ENCODE peak calls at places on chromosome 21, in ten cellular contexts. One of them, this sample, is unnamed.

GRCh38 chr21:28538987-28539622 is 453.6 kb downstream of the LTN1 start:
- DNase-seq in fibroblast of lung: peak
- DNase-seq in B cell: no peak
- DNase-seq in MM.1S: no peak
- DNase-seq in cardiac fibroblast: peak
- DNase-seq in neural crest cell: no peak
- DNase-seq in glutamatergic neuron: no peak
- DNase-seq in Peyer's patch: no peak
- DNase-seq in fibroblast of the aortic adventitia: peak
- DNase-seq in sigmoid colon: no peak
- DNase-seq in this sample: no peak

GRCh38 chr21:27570306-27570868 is 603.5 kb upstream of the ADAMTS5 start:
- DNase-seq in cardiac fibroblast: peak
- DNase-seq in neural crest cell: no peak
- DNase-seq in glutamatergic neuron: no peak
- DNase-seq in sigmoid colon: peak
- DNase-seq in fibroblast of the aortic adventitia: peak
- DNase-seq in fibroblast of lung: peak
- DNase-seq in B cell: no peak
- DNase-seq in Peyer's patch: no peak
- DNase-seq in MM.1S: no peak
- DNase-seq in this sample: no peak

GRCh38 chr21:46627726-46628125 is 7.7 kb upstream of the PRMT2 start:
- DNase-seq in cardiac fibroblast: no peak
- DNase-seq in fibroblast of the aortic adventitia: no peak
- DNase-seq in MM.1S: no peak
- DNase-seq in glutamatergic neuron: no peak
- DNase-seq in neural crest cell: no peak
- DNase-seq in sigmoid colon: no peak
- DNase-seq in B cell: no peak
- DNase-seq in fibroblast of lung: no peak
- DNase-seq in Peyer's patch: no peak
- DNase-seq in this sample: no peak

GRCh38 chr21:38468989-38469388 is 29.3 kb downstream of the ERG start:
- DNase-seq in Peyer's patch: no peak
- DNase-seq in MM.1S: no peak
- DNase-seq in sigmoid colon: no peak
- DNase-seq in B cell: no peak
- DNase-seq in fibroblast of lung: no peak
- DNase-seq in cardiac fibroblast: no peak
- DNase-seq in glutamatergic neuron: no peak
- DNase-seq in fibroblast of the aortic adventitia: no peak
- DNase-seq in neural crest cell: no peak
- DNase-seq in this sample: no peak

GRCh38 chr21:16330340-16331319 is 600.8 kb downstream of the USP25 start:
- DNase-seq in neural crest cell: peak
- DNase-seq in glutamatergic neuron: no peak
- DNase-seq in fibroblast of the aortic adventitia: peak
- DNase-seq in Peyer's patch: no peak
- DNase-seq in MM.1S: peak
- DNase-seq in sigmoid colon: no peak
- DNase-seq in cardiac fibroblast: peak
- DNase-seq in B cell: no peak
- DNase-seq in fibroblast of lung: peak
- DNase-seq in this sample: peak

GRCh38 chr21:15122241-15122640 is 57.4 kb upstream of the NRIP1 start:
- DNase-seq in neural crest cell: no peak
- DNase-seq in fibroblast of the aortic adventitia: no peak
- DNase-seq in B cell: no peak
- DNase-seq in Peyer's patch: no peak
- DNase-seq in sigmoid colon: no peak
- DNase-seq in MM.1S: no peak
- DNase-seq in glutamatergic neuron: no peak
- DNase-seq in cardiac fibroblast: peak
- DNase-seq in fibroblast of lung: peak
- DNase-seq in this sample: no peak

GRCh38 chr21:41364308-41364707 is 2.5 kb downstream of the MX2 start:
- DNase-seq in B cell: no peak
- DNase-seq in MM.1S: no peak
- DNase-seq in fibroblast of lung: no peak
- DNase-seq in cardiac fibroblast: no peak
- DNase-seq in fibroblast of the aortic adventitia: no peak
- DNase-seq in sigmoid colon: no peak
- DNase-seq in Peyer's patch: no peak
- DNase-seq in neural crest cell: no peak
- DNase-seq in glutamatergic neuron: no peak
- DNase-seq in this sample: no peak

GRCh38 chr21:15627823-15628222 is 102.0 kb upstream of the USP25 start:
- DNase-seq in fibroblast of the aortic adventitia: no peak
- DNase-seq in sigmoid colon: no peak
- DNase-seq in fibroblast of lung: no peak
- DNase-seq in B cell: no peak
- DNase-seq in MM.1S: no peak
- DNase-seq in Peyer's patch: no peak
- DNase-seq in glutamatergic neuron: no peak
- DNase-seq in cardiac fibroblast: no peak
- DNase-seq in neural crest cell: no peak
- DNase-seq in this sample: no peak

GRCh38 chr21:38840456-38841129 is 34.9 kb downstream of the ETS2 start:
- DNase-seq in sigmoid colon: no peak
- DNase-seq in cardiac fibroblast: no peak
- DNase-seq in MM.1S: no peak
- DNase-seq in B cell: no peak
- DNase-seq in fibroblast of lung: no peak
- DNase-seq in neural crest cell: no peak
- DNase-seq in glutamatergic neuron: no peak
- DNase-seq in Peyer's patch: no peak
- DNase-seq in fibroblast of the aortic adventitia: no peak
- DNase-seq in this sample: no peak

GRCh38 chr21:15978158-15978805 is 248.5 kb downstream of the USP25 start:
- DNase-seq in Peyer's patch: no peak
- DNase-seq in cardiac fibroblast: peak
- DNase-seq in glutamatergic neuron: no peak
- DNase-seq in B cell: no peak
- DNase-seq in MM.1S: no peak
- DNase-seq in fibroblast of the aortic adventitia: peak
- DNase-seq in fibroblast of lung: peak
- DNase-seq in neural crest cell: no peak
- DNase-seq in sigmoid colon: no peak
- DNase-seq in this sample: no peak

GRCh38 chr21:46071082-46071481 is 26.8 kb upstream of the COL6A2 start:
- DNase-seq in fibroblast of lung: no peak
- DNase-seq in B cell: no peak
- DNase-seq in neural crest cell: no peak
- DNase-seq in glutamatergic neuron: no peak
- DNase-seq in MM.1S: no peak
- DNase-seq in sigmoid colon: peak
- DNase-seq in cardiac fibroblast: no peak
- DNase-seq in fibroblast of the aortic adventitia: no peak
- DNase-seq in Peyer's patch: no peak
- DNase-seq in this sample: no peak

GRCh38 chr21:35885942-35886541 is 174.3 kb downstream of the SETD4 start:
- DNase-seq in B cell: no peak
- DNase-seq in fibroblast of lung: no peak
- DNase-seq in fibroblast of the aortic adventitia: no peak
- DNase-seq in Peyer's patch: no peak
- DNase-seq in cardiac fibroblast: no peak
- DNase-seq in glutamatergic neuron: no peak
- DNase-seq in neural crest cell: no peak
- DNase-seq in sigmoid colon: no peak
- DNase-seq in MM.1S: no peak
- DNase-seq in this sample: no peak
- TF ChIP-seq CTCF in B cell: no peak
- TF ChIP-seq CTCF in fibroblast of lung: no peak
- TF ChIP-seq CTCF in fibroblast of the aortic adventitia: no peak
- TF ChIP-seq CTCF in Peyer's patch: no peak
- TF ChIP-seq CTCF in cardiac fibroblast: no peak
- TF ChIP-seq CTCF in glutamatergic neuron: no peak
- TF ChIP-seq CTCF in neural crest cell: no peak
- TF ChIP-seq CTCF in sigmoid colon: no peak
- TF ChIP-seq CTCF in MM.1S: no peak
- TF ChIP-seq CTCF in this sample: no peak

GRCh38 chr21:31686272-31686913 is 26.9 kb downstream of the SOD1 start:
- DNase-seq in glutamatergic neuron: no peak
- DNase-seq in cardiac fibroblast: no peak
- DNase-seq in fibroblast of lung: no peak
- DNase-seq in Peyer's patch: no peak
- DNase-seq in MM.1S: no peak
- DNase-seq in B cell: no peak
- DNase-seq in neural crest cell: no peak
- DNase-seq in fibroblast of the aortic adventitia: no peak
- DNase-seq in sigmoid colon: no peak
- DNase-seq in this sample: no peak

GRCh38 chr21:31684918-31685317 is 25.4 kb downstream of the SOD1 start:
- DNase-seq in fibroblast of lung: no peak
- DNase-seq in cardiac fibroblast: no peak
- DNase-seq in fibroblast of the aortic adventitia: no peak
- DNase-seq in Peyer's patch: no peak
- DNase-seq in sigmoid colon: no peak
- DNase-seq in neural crest cell: no peak
- DNase-seq in glutamatergic neuron: no peak
- DNase-seq in MM.1S: no peak
- DNase-seq in B cell: no peak
- DNase-seq in this sample: no peak

GRCh38 chr21:31687108-31687507 is 27.6 kb downstream of the SOD1 start:
- DNase-seq in glutamatergic neuron: no peak
- DNase-seq in fibroblast of the aortic adventitia: no peak
- DNase-seq in neural crest cell: no peak
- DNase-seq in fibroblast of lung: no peak
- DNase-seq in MM.1S: no peak
- DNase-seq in Peyer's patch: no peak
- DNase-seq in B cell: no peak
- DNase-seq in sigmoid colon: no peak
- DNase-seq in cardiac fibroblast: no peak
- DNase-seq in this sample: no peak

GRCh38 chr21:31682625-31683024 is 23.1 kb downstream of the SOD1 start:
- DNase-seq in MM.1S: no peak
- DNase-seq in fibroblast of lung: peak
- DNase-seq in neural crest cell: no peak
- DNase-seq in cardiac fibroblast: no peak
- DNase-seq in glutamatergic neuron: no peak
- DNase-seq in B cell: no peak
- DNase-seq in fibroblast of the aortic adventitia: peak
- DNase-seq in Peyer's patch: no peak
- DNase-seq in sigmoid colon: no peak
- DNase-seq in this sample: no peak

DNA sequence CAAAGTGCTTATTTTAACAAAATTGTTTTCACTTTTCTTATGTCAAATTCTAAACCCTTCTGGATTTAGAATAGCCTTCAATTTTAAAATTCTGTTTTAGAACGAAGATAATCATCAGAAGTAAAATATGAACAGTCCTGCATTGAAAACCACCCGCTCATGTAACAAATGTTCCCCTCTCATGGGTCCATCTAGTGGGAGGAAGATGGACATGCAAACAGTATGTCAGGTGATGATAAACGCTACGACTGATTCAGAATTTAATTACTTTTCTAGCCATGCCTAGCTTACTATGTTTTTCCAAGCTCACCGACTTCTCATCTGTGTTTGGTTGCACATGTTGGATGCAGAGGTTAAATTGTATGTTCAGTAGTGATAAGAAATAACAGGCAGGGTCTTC is 23.5 kb downstream of the SOD1 start:
- DNase-seq in fibroblast of lung: peak
- DNase-seq in Peyer's patch: no peak
- DNase-seq in cardiac fibroblast: no peak
- DNase-seq in sigmoid colon: no peak
- DNase-seq in MM.1S: no peak
- DNase-seq in B cell: no peak
- DNase-seq in fibroblast of the aortic adventitia: no peak
- DNase-seq in glutamatergic neuron: no peak
- DNase-seq in neural crest cell: no peak
- DNase-seq in this sample: no peak
- TF ChIP-seq CTCF in fibroblast of lung: no peak
- TF ChIP-seq CTCF in Peyer's patch: no peak
- TF ChIP-seq CTCF in cardiac fibroblast: no peak
- TF ChIP-seq CTCF in sigmoid colon: no peak
- TF ChIP-seq CTCF in MM.1S: peak
- TF ChIP-seq CTCF in B cell: no peak
- TF ChIP-seq CTCF in fibroblast of the aortic adventitia: no peak
- TF ChIP-seq CTCF in glutamatergic neuron: no peak
- TF ChIP-seq CTCF in neural crest cell: peak
- TF ChIP-seq CTCF in this sample: no peak

GRCh38 chr21:33909756-33910155 is 5.8 kb downstream of the ATP5PO start:
- DNase-seq in sigmoid colon: no peak
- DNase-seq in fibroblast of lung: no peak
- DNase-seq in fibroblast of the aortic adventitia: no peak
- DNase-seq in MM.1S: no peak
- DNase-seq in Peyer's patch: no peak
- DNase-seq in glutamatergic neuron: no peak
- DNase-seq in neural crest cell: no peak
- DNase-seq in cardiac fibroblast: no peak
- DNase-seq in B cell: no peak
- DNase-seq in this sample: no peak
- TF ChIP-seq CTCF in sigmoid colon: no peak
- TF ChIP-seq CTCF in fibroblast of lung: no peak
- TF ChIP-seq CTCF in fibroblast of the aortic adventitia: no peak
- TF ChIP-seq CTCF in MM.1S: no peak
- TF ChIP-seq CTCF in Peyer's patch: no peak
- TF ChIP-seq CTCF in glutamatergic neuron: no peak
- TF ChIP-seq CTCF in neural crest cell: no peak
- TF ChIP-seq CTCF in cardiac fibroblast: no peak
- TF ChIP-seq CTCF in B cell: no peak
- TF ChIP-seq CTCF in this sample: no peak

GRCh38 chr21:44837537-44837936 is 19.7 kb upstream of the SUMO3 start:
- DNase-seq in sigmoid colon: no peak
- DNase-seq in cardiac fibroblast: no peak
- DNase-seq in Peyer's patch: no peak
- DNase-seq in fibroblast of the aortic adventitia: no peak
- DNase-seq in B cell: no peak
- DNase-seq in fibroblast of lung: no peak
- DNase-seq in MM.1S: no peak
- DNase-seq in glutamatergic neuron: no peak
- DNase-seq in neural crest cell: no peak
- DNase-seq in this sample: no peak

GRCh38 chr21:44836666-44837471 is 19.0 kb upstream of the SUMO3 start:
- DNase-seq in fibroblast of lung: no peak
- DNase-seq in MM.1S: no peak
- DNase-seq in glutamatergic neuron: peak
- DNase-seq in neural crest cell: no peak
- DNase-seq in Peyer's patch: no peak
- DNase-seq in cardiac fibroblast: peak
- DNase-seq in fibroblast of the aortic adventitia: peak
- DNase-seq in B cell: no peak
- DNase-seq in sigmoid colon: no peak
- DNase-seq in this sample: no peak

GRCh38 chr21:44838951-44839350 is 21.1 kb upstream of the SUMO3 start:
- DNase-seq in neural crest cell: no peak
- DNase-seq in fibroblast of the aortic adventitia: no peak
- DNase-seq in MM.1S: no peak
- DNase-seq in Peyer's patch: peak
- DNase-seq in cardiac fibroblast: no peak
- DNase-seq in glutamatergic neuron: no peak
- DNase-seq in fibroblast of lung: no peak
- DNase-seq in sigmoid colon: no peak
- DNase-seq in B cell: no peak
- DNase-seq in this sample: no peak

GRCh38 chr21:44836349-44836665 is 18.4 kb upstream of the SUMO3 start:
- DNase-seq in glutamatergic neuron: no peak
- DNase-seq in neural crest cell: no peak
- DNase-seq in B cell: no peak
- DNase-seq in cardiac fibroblast: no peak
- DNase-seq in fibroblast of lung: no peak
- DNase-seq in sigmoid colon: no peak
- DNase-seq in Peyer's patch: peak
- DNase-seq in MM.1S: no peak
- DNase-seq in fibroblast of the aortic adventitia: no peak
- DNase-seq in this sample: no peak

GRCh38 chr21:44838038-44838895 is 20.4 kb upstream of the SUMO3 start:
- DNase-seq in fibroblast of the aortic adventitia: no peak
- DNase-seq in B cell: no peak
- DNase-seq in neural crest cell: no peak
- DNase-seq in MM.1S: no peak
- DNase-seq in sigmoid colon: no peak
- DNase-seq in fibroblast of lung: no peak
- DNase-seq in cardiac fibroblast: no peak
- DNase-seq in glutamatergic neuron: no peak
- DNase-seq in Peyer's patch: no peak
- DNase-seq in this sample: no peak
- TF ChIP-seq CTCF in fibroblast of the aortic adventitia: no peak
- TF ChIP-seq CTCF in B cell: no peak
- TF ChIP-seq CTCF in neural crest cell: no peak
- TF ChIP-seq CTCF in MM.1S: no peak
- TF ChIP-seq CTCF in sigmoid colon: no peak
- TF ChIP-seq CTCF in fibroblast of lung: no peak
- TF ChIP-seq CTCF in cardiac fibroblast: no peak
- TF ChIP-seq CTCF in glutamatergic neuron: no peak
- TF ChIP-seq CTCF in Peyer's patch: no peak
- TF ChIP-seq CTCF in this sample: no peak